ENCODE peak calls at places on chromosomes 1 and 21, in six cellular contexts. One of them, this sample, is unnamed.

GRCh38 chr1:54850737-54851136 is 36.3 kb downstream of the DHCR24 start:
- DNase-seq in HFFc6: peak; percentile 88
- DNase-seq in tibial nerve: no peak
- DNase-seq in BE2C: no peak
- DNase-seq in naive thymus-derived CD8-positive, alpha-beta T cell: no peak
- DNase-seq in NCI-H2081: no peak
- DNase-seq in this sample: no peak

GRCh38 chr1:225762002-225762441 is 15.6 kb upstream of the SRP9 start:
- DNase-seq in HFFc6: no peak
- DNase-seq in tibial nerve: no peak
- DNase-seq in BE2C: peak; percentile 26
- DNase-seq in naive thymus-derived CD8-positive, alpha-beta T cell: no peak
- DNase-seq in NCI-H2081: no peak
- DNase-seq in this sample: no peak

GRCh38 chr1:12518956-12519707 is 98.9 kb downstream of the DHRS3 start:
- DNase-seq in HFFc6: peak; percentile 26
- DNase-seq in tibial nerve: peak; percentile 63
- DNase-seq in BE2C: no peak
- DNase-seq in naive thymus-derived CD8-positive, alpha-beta T cell: no peak
- DNase-seq in NCI-H2081: no peak
- DNase-seq in this sample: peak; percentile 41

GRCh38 chr1:62682531-62682930 is 5.7 kb downstream of the DOCK7 start:
- DNase-seq in HFFc6: no peak
- DNase-seq in tibial nerve: no peak
- DNase-seq in BE2C: no peak
- DNase-seq in naive thymus-derived CD8-positive, alpha-beta T cell: no peak
- DNase-seq in NCI-H2081: no peak
- DNase-seq in this sample: no peak

GRCh38 chr1:66309006-66309741 is 224.8 kb upstream of the SGIP1 start:
- DNase-seq in HFFc6: no peak
- DNase-seq in tibial nerve: no peak
- DNase-seq in BE2C: no peak
- DNase-seq in naive thymus-derived CD8-positive, alpha-beta T cell: no peak
- DNase-seq in NCI-H2081: no peak
- DNase-seq in this sample: no peak

GRCh38 chr21:39489380-39489924 is 37.7 kb downstream of the SH3BGR start:
- DNase-seq in HFFc6: no peak
- DNase-seq in tibial nerve: no peak
- DNase-seq in BE2C: no peak
- DNase-seq in naive thymus-derived CD8-positive, alpha-beta T cell: no peak
- DNase-seq in NCI-H2081: no peak
- DNase-seq in this sample: no peak

GRCh38 chr1:168091063-168091462 is 45.7 kb downstream of the GPR161 start:
- DNase-seq in HFFc6: no peak
- DNase-seq in tibial nerve: no peak
- DNase-seq in BE2C: no peak
- DNase-seq in naive thymus-derived CD8-positive, alpha-beta T cell: no peak
- DNase-seq in NCI-H2081: no peak
- DNase-seq in this sample: no peak

GRCh38 chr21:36260030-36260787 is 59.8 kb upstream of the MORC3 start:
- DNase-seq in HFFc6: peak; percentile 65
- DNase-seq in tibial nerve: no peak
- DNase-seq in BE2C: peak; percentile 23
- DNase-seq in naive thymus-derived CD8-positive, alpha-beta T cell: no peak
- DNase-seq in NCI-H2081: peak; percentile 43
- DNase-seq in this sample: no peak

GRCh38 chr1:34113362-34113761 is 51.7 kb downstream of the CSMD2 start:
- DNase-seq in HFFc6: no peak
- DNase-seq in tibial nerve: no peak
- DNase-seq in BE2C: no peak
- DNase-seq in naive thymus-derived CD8-positive, alpha-beta T cell: no peak
- DNase-seq in NCI-H2081: peak; percentile 12
- DNase-seq in this sample: no peak

GRCh38 chr21:36104306-36105300 is 30.3 kb upstream of the CBR3 start:
- DNase-seq in HFFc6: no peak
- DNase-seq in tibial nerve: peak; percentile 33
- DNase-seq in BE2C: peak; percentile 76
- DNase-seq in naive thymus-derived CD8-positive, alpha-beta T cell: peak; percentile 64
- DNase-seq in NCI-H2081: no peak
- DNase-seq in this sample: peak; percentile 43

GRCh38 chr1:47618830-47619229 is 181.0 kb downstream of the FOXD2 start:
- DNase-seq in HFFc6: no peak
- DNase-seq in tibial nerve: no peak
- DNase-seq in BE2C: no peak
- DNase-seq in naive thymus-derived CD8-positive, alpha-beta T cell: no peak
- DNase-seq in NCI-H2081: no peak
- DNase-seq in this sample: no peak

GRCh38 chr1:182383037-182383661 is 8.4 kb downstream of the GLUL start:
- DNase-seq in HFFc6: no peak
- DNase-seq in tibial nerve: no peak
- DNase-seq in BE2C: no peak
- DNase-seq in naive thymus-derived CD8-positive, alpha-beta T cell: no peak
- DNase-seq in NCI-H2081: no peak
- DNase-seq in this sample: no peak